ENCODE peak calls at places on chromosome X, in four cellular contexts. One of them, this sample, is unnamed.
A peak's percentile ranks its signal among the peaks of the same experiment; 100 is the strongest.

GRCh38 chrX:97322401-97322800 is 438.7 kb downstream of the RPA4 start:
- DNase-seq in CD8-positive, alpha-beta T cell: no peak
- DNase-seq in fibroblast of lung: peak; percentile 19
- DNase-seq in OCI-LY7: no peak
- DNase-seq in this sample: no peak

GRCh38 chrX:13891367-13892146 is 74.7 kb upstream of the GPM6B start:
- DNase-seq in CD8-positive, alpha-beta T cell: no peak
- DNase-seq in fibroblast of lung: no peak
- DNase-seq in OCI-LY7: peak; percentile 1
- DNase-seq in this sample: peak; percentile 20

GRCh38 chrX:68710870-68711576 is 63.6 kb downstream of the STARD8 start:
- DNase-seq in CD8-positive, alpha-beta T cell: no peak
- DNase-seq in fibroblast of lung: peak; percentile 29
- DNase-seq in OCI-LY7: peak; percentile 10
- DNase-seq in this sample: no peak

GRCh38 chrX:23952401-23952800 is 44.6 kb downstream of the CXorf58 start:
- DNase-seq in CD8-positive, alpha-beta T cell: no peak
- DNase-seq in fibroblast of lung: no peak
- DNase-seq in OCI-LY7: no peak
- DNase-seq in this sample: no peak

GRCh38 chrX:40298569-40298968 is 200.8 kb upstream of the BCOR start:
- DNase-seq in CD8-positive, alpha-beta T cell: no peak
- DNase-seq in fibroblast of lung: no peak
- DNase-seq in OCI-LY7: no peak
- DNase-seq in this sample: no peak

GRCh38 chrX:97691901-97692455 is 808.3 kb downstream of the RPA4 start:
- DNase-seq in CD8-positive, alpha-beta T cell: no peak
- DNase-seq in fibroblast of lung: no peak
- DNase-seq in OCI-LY7: no peak
- DNase-seq in this sample: no peak

GRCh38 chrX:96615448-96615847 is 69.2 kb upstream of the DIAPH2 start:
- DNase-seq in CD8-positive, alpha-beta T cell: no peak
- DNase-seq in fibroblast of lung: no peak
- DNase-seq in OCI-LY7: no peak
- DNase-seq in this sample: no peak

GRCh38 chrX:39115166-39115565 is 313.9 kb downstream of the MID1IP1 start:
- DNase-seq in CD8-positive, alpha-beta T cell: no peak
- DNase-seq in fibroblast of lung: no peak
- DNase-seq in OCI-LY7: no peak
- DNase-seq in this sample: no peak

GRCh38 chrX:150683536-150684146 is 9.6 kb upstream of the MTMR1 start:
- DNase-seq in CD8-positive, alpha-beta T cell: no peak
- DNase-seq in fibroblast of lung: no peak
- DNase-seq in OCI-LY7: peak; percentile 62
- DNase-seq in this sample: no peak

GRCh38 chrX:150429577-150429976 is 66.5 kb downstream of the MAMLD1 start:
- DNase-seq in CD8-positive, alpha-beta T cell: no peak
- DNase-seq in fibroblast of lung: peak; percentile 63
- DNase-seq in OCI-LY7: no peak
- DNase-seq in this sample: no peak

GRCh38 chrX:12894074-12894691 is 12.2 kb upstream of the TLR8 start:
- DNase-seq in CD8-positive, alpha-beta T cell: peak; percentile 25
- DNase-seq in fibroblast of lung: no peak
- DNase-seq in OCI-LY7: peak; percentile 75
- DNase-seq in this sample: peak; percentile 1

GRCh38 chrX:133005616-133006015 is 47.2 kb upstream of the HS6ST2 start:
- DNase-seq in CD8-positive, alpha-beta T cell: no peak
- DNase-seq in fibroblast of lung: no peak
- DNase-seq in OCI-LY7: no peak
- DNase-seq in this sample: no peak

GRCh38 chrX:112714357-112714918 is 34.7 kb upstream of the LHFPL1 start:
- DNase-seq in CD8-positive, alpha-beta T cell: no peak
- DNase-seq in fibroblast of lung: peak; percentile 23
- DNase-seq in OCI-LY7: no peak
- DNase-seq in this sample: no peak

GRCh38 chrX:71537743-71538142 is 4.8 kb downstream of the OGT start:
- DNase-seq in CD8-positive, alpha-beta T cell: no peak
- DNase-seq in fibroblast of lung: no peak
- DNase-seq in OCI-LY7: no peak
- DNase-seq in this sample: no peak

GRCh38 chrX:150007356-150007755 is 69.1 kb upstream of the EOLA2 start:
- DNase-seq in CD8-positive, alpha-beta T cell: no peak
- DNase-seq in fibroblast of lung: no peak
- DNase-seq in OCI-LY7: no peak
- DNase-seq in this sample: no peak

GRCh38 chrX:27463187-27463586 is at the start of gene PPP4R3C:
- DNase-seq in CD8-positive, alpha-beta T cell: no peak
- DNase-seq in fibroblast of lung: no peak
- DNase-seq in OCI-LY7: no peak
- DNase-seq in this sample: no peak

GRCh38 chrX:12032082-12032481 is 106.2 kb upstream of the FRMPD4 start:
- DNase-seq in CD8-positive, alpha-beta T cell: no peak
- DNase-seq in fibroblast of lung: no peak
- DNase-seq in OCI-LY7: no peak
- DNase-seq in this sample: no peak

GRCh38 chrX:33194289-33194688 is 17.1 kb downstream of the DMD start:
- DNase-seq in CD8-positive, alpha-beta T cell: no peak
- DNase-seq in fibroblast of lung: no peak
- DNase-seq in OCI-LY7: no peak
- DNase-seq in this sample: no peak

GRCh38 chrX:33188286-33188685 is 23.1 kb downstream of the DMD start:
- DNase-seq in CD8-positive, alpha-beta T cell: no peak
- DNase-seq in fibroblast of lung: no peak
- DNase-seq in OCI-LY7: no peak
- DNase-seq in this sample: no peak

GRCh38 chrX:33190016-33190415 is 21.3 kb downstream of the DMD start:
- DNase-seq in CD8-positive, alpha-beta T cell: no peak
- DNase-seq in fibroblast of lung: no peak
- DNase-seq in OCI-LY7: no peak
- DNase-seq in this sample: no peak

GRCh38 chrX:33183366-33183765 is 28.0 kb downstream of the DMD start:
- DNase-seq in CD8-positive, alpha-beta T cell: no peak
- DNase-seq in fibroblast of lung: peak; percentile 24
- DNase-seq in OCI-LY7: peak; percentile 94
- DNase-seq in this sample: peak; percentile 11

GRCh38 chrX:33188881-33189280 is 22.5 kb downstream of the DMD start:
- DNase-seq in CD8-positive, alpha-beta T cell: no peak
- DNase-seq in fibroblast of lung: no peak
- DNase-seq in OCI-LY7: no peak
- DNase-seq in this sample: no peak
- H3K27ac ChIP-seq in CD8-positive, alpha-beta T cell: no peak overlapping the region
- H3K27ac ChIP-seq in fibroblast of lung: no peak overlapping the region
- H3K27ac ChIP-seq in OCI-LY7: no peak overlapping the region
- H3K27ac ChIP-seq in this sample: no peak overlapping the region

DNA sequence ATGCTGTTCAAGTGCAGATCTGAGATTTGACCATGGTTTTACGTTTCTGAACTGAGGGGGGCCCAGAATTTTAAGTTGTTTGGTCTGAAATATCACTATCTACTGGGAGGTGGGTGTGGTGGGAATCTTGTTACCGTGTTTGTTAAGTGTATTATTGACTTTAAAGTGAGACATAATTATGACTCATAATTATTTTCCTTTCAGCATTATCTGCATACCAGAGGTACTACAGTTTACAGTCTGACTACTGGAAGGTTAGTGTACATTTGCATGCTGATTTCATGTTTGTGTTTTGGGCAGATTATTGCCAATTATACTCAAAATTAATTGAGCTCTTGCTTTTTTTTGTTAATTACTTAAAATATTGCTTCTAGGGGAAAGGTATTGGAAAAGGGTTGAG is 101.5 kb downstream of the KDM6A start:
- DNase-seq in CD8-positive, alpha-beta T cell: no peak
- DNase-seq in fibroblast of lung: peak; percentile 68
- DNase-seq in OCI-LY7: no peak
- DNase-seq in this sample: no peak
- H3K27ac ChIP-seq in CD8-positive, alpha-beta T cell: no peak overlapping the region
- H3K27ac ChIP-seq in fibroblast of lung: no peak overlapping the region
- H3K27ac ChIP-seq in OCI-LY7: no peak overlapping the region
- H3K27ac ChIP-seq in this sample: no peak overlapping the region

GRCh38 chrX:129577877-129578276 is 37.8 kb downstream of the OCRL start:
- DNase-seq in CD8-positive, alpha-beta T cell: no peak
- DNase-seq in fibroblast of lung: no peak
- DNase-seq in OCI-LY7: no peak
- DNase-seq in this sample: no peak
- H3K27ac ChIP-seq in CD8-positive, alpha-beta T cell: no peak overlapping the region
- H3K27ac ChIP-seq in fibroblast of lung: peak overlapping the region; percentile 48
- H3K27ac ChIP-seq in OCI-LY7: no peak overlapping the region
- H3K27ac ChIP-seq in this sample: no peak overlapping the region

GRCh38 chrX:46759645-46759974 is 692 bp upstream of the SLC9A7 start:
- DNase-seq in CD8-positive, alpha-beta T cell: no peak
- DNase-seq in fibroblast of lung: peak; percentile 43
- DNase-seq in OCI-LY7: no peak
- DNase-seq in this sample: no peak
- H3K27ac ChIP-seq in CD8-positive, alpha-beta T cell: no peak overlapping the region
- H3K27ac ChIP-seq in fibroblast of lung: peak overlapping the region; percentile 63
- H3K27ac ChIP-seq in OCI-LY7: peak overlapping the region; percentile 99
- H3K27ac ChIP-seq in this sample: no peak overlapping the region

GRCh38 chrX:116342903-116343302 is 93.5 kb upstream of the SLC6A14 start:
- DNase-seq in CD8-positive, alpha-beta T cell: no peak
- DNase-seq in fibroblast of lung: no peak
- DNase-seq in OCI-LY7: no peak
- DNase-seq in this sample: no peak
- H3K27ac ChIP-seq in CD8-positive, alpha-beta T cell: no peak overlapping the region
- H3K27ac ChIP-seq in fibroblast of lung: no peak overlapping the region
- H3K27ac ChIP-seq in OCI-LY7: no peak overlapping the region
- H3K27ac ChIP-seq in this sample: no peak overlapping the region

DNA sequence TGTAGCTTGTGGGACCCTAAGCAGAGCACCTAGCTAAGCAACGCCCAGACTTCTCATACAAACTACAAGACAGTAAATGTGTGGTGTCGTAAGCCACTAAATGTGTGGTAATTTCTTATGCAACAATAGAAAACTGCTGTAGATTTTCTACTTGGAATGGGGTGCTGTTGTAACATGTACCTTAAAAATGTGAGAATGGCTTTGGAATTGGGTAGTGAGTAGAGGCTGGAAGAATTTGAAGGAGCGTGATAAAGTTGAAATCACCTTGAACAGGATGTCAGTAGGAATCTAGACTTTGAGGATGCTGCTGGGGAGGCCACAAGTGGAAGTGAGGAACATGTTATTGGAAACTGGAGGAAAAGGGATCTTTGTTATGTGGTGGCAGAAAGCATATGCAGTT is 43.2 kb upstream of the FUNDC1 start:
- DNase-seq in CD8-positive, alpha-beta T cell: no peak
- DNase-seq in fibroblast of lung: no peak
- DNase-seq in OCI-LY7: no peak
- DNase-seq in this sample: no peak
- H3K27ac ChIP-seq in CD8-positive, alpha-beta T cell: no peak overlapping the region
- H3K27ac ChIP-seq in fibroblast of lung: no peak overlapping the region
- H3K27ac ChIP-seq in OCI-LY7: no peak overlapping the region
- H3K27ac ChIP-seq in this sample: no peak overlapping the region

DNA sequence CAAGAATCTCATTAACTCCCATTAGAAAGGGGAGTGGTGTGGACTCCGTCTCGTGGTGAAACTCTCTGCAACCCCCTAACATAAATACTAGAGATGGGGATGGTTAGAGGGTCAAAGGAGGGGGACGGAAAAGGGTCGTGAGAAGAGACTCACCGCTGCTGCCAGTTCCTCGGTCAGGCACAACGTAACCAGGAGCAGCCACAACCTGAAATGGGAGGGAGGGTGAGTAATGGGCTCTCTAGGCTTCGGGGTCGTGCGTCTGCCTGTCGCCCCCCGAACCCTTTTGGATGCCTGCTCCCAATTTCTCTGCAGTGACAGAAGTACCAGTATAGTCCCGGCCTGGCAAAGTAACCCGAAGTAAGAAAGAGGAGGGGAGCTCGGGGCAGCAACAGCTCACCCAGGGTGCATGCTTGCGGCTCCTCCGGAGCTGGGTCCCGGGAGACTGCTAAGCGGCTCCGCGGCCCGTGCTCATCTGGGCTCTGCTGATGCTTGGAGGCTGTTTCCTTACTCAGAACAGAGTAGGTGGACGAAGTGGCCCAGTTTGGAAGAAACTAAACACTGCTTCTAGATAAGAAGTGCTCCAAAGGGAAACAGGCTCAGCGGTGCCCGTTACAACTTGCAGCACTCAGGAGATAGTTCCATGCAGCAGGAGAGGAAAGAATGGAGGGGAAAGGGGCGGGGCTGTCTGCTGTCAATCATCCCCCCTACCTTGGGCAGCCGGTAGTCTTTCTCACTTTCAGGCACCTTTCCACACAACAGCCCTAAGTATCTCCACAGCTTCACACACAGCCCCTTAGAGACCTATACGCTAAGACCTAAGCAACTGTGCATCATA is at the start of gene COL4A6:
- DNase-seq in CD8-positive, alpha-beta T cell: no peak
- DNase-seq in fibroblast of lung: no peak
- DNase-seq in OCI-LY7: no peak
- DNase-seq in this sample: no peak
- H3K27ac ChIP-seq in CD8-positive, alpha-beta T cell: no peak within 1 kb of the TSS
- H3K27ac ChIP-seq in fibroblast of lung: no peak within 1 kb of the TSS
- H3K27ac ChIP-seq in OCI-LY7: no peak within 1 kb of the TSS
- H3K27ac ChIP-seq in this sample: no peak within 1 kb of the TSS

DNA sequence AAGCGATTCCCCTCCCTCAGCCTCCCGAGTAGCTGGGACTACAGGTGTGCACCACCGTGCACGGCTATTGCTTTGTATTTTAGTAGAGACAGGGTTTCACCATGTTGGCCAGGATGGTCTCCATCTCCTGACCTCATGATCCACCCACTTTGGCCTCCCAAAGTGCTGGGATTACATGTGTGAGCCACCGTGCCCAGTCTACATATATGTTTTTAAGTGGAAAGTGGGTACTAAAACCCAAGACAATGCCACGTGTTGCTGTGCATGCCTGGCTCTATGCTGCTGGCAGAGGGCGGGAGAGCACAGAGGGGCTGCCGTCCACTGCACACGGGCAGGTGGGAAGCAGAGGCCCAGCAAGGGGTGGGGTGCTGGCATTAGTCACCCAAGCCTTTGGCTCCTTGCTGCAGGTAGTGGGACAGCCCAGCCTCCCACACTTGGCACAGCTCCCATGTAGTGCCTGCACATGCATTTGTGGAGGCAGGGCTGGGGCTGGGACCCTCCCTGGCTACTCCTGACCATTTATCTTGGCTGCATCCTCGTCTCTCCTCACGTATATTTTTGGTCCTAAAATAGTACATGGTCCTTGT is 3.5 kb downstream of the EMD start:
- DNase-seq in CD8-positive, alpha-beta T cell: no peak
- DNase-seq in fibroblast of lung: no peak
- DNase-seq in OCI-LY7: no peak
- DNase-seq in this sample: no peak
- H3K27ac ChIP-seq in CD8-positive, alpha-beta T cell: no peak overlapping the region
- H3K27ac ChIP-seq in fibroblast of lung: no peak overlapping the region
- H3K27ac ChIP-seq in OCI-LY7: no peak overlapping the region
- H3K27ac ChIP-seq in this sample: no peak overlapping the region